ENCODE peak calls at places on chromosomes 1 and 21, in seven cellular contexts. F is K562, Z is esophagus muscularis mucosa, D is HCT116, U is stomach, H is H1, P is GM12878. O is an unnamed sample.

GRCh38 chr1:116365353-116365780 is 7.7 kb upstream of the ATP1A1 start:
- DNase-seq in F (no peak), Z (no peak), D (no peak), U (no peak), H (no peak), P (no peak), O (no peak)

GRCh38 chr1:12622506-12622905 is 4.5 kb upstream of the DHRS3 start:
- DNase-seq in F (no peak), Z (no peak), D (no peak), U (peak), H (no peak), P (no peak), O (no peak)

GRCh38 chr1:147204080-147204479 is 21.1 kb downstream of the FMO5 start:
- DNase-seq in F (no peak), Z (no peak), D (no peak), U (no peak), H (no peak), P (no peak), O (no peak)

GRCh38 chr1:47732489-47732888 is 264.7 kb downstream of the TRABD2B start:
- DNase-seq in F (no peak), Z (no peak), D (no peak), U (no peak), H (no peak), P (no peak), O (no peak)

GRCh38 chr1:52164604-52165003 is 22.7 kb downstream of the ZFYVE9 start:
- DNase-seq in F (no peak), Z (no peak), D (no peak), U (no peak), H (no peak), P (no peak), O (no peak)

GRCh38 chr1:145707183-145707867 is at the start of gene PDZK1:
- DNase-seq in F (no peak), Z (no peak), D (no peak), U (no peak), H (no peak), P (no peak), O (no peak)

GRCh38 chr1:246602194-246602593 is 35.9 kb downstream of the CNST start:
- DNase-seq in F (no peak), Z (no peak), D (no peak), U (no peak), H (no peak), P (no peak), O (no peak)

GRCh38 chr1:237146247-237146646 is 104.3 kb downstream of the RYR2 start:
- DNase-seq in F (no peak), Z (no peak), D (no peak), U (no peak), H (no peak), P (no peak), O (no peak)

GRCh38 chr1:185917646-185918045 is 183.5 kb downstream of the HMCN1 start:
- DNase-seq in F (no peak), Z (no peak), D (no peak), U (no peak), H (no peak), P (no peak), O (no peak)

GRCh38 chr1:157124855-157125254 is 13.3 kb downstream of the ETV3 start:
- DNase-seq in F (no peak), Z (no peak), D (no peak), U (no peak), H (no peak), P (no peak), O (no peak)

GRCh38 chr1:231611851-231612250 is 14.7 kb upstream of the DISC1 start:
- DNase-seq in F (no peak), Z (no peak), D (no peak), U (no peak), H (no peak), P (no peak), O (no peak)

GRCh38 chr21:42375141-42375905 is 9.0 kb upstream of the TFF1 start:
- DNase-seq in F (no peak), Z (no peak), D (no peak), U (peak), H (no peak), P (no peak), O (no peak)

GRCh38 chr1:12473596-12474329 is 144.2 kb downstream of the DHRS3 start:
- DNase-seq in F (no peak), Z (no peak), D (no peak), U (no peak), H (no peak), P (no peak), O (no peak)

GRCh38 chr1:187270256-187270655 is 441.5 kb downstream of the PLA2G4A start:
- DNase-seq in F (no peak), Z (no peak), D (no peak), U (no peak), H (no peak), P (no peak), O (no peak)

GRCh38 chr1:66275601-66276023 is 258.3 kb upstream of the SGIP1 start:
- DNase-seq in F (no peak), Z (no peak), D (no peak), U (no peak), H (no peak), P (no peak), O (no peak)

GRCh38 chr1:31792541-31792940 is 23.3 kb downstream of the SPOCD1 start:
- DNase-seq in F (no peak), Z (no peak), D (no peak), U (peak), H (no peak), P (no peak), O (no peak)

GRCh38 chr1:244439391-244440032 is 12.2 kb downstream of the ADSS2 start:
- DNase-seq in F (peak), Z (no peak), D (no peak), U (no peak), H (no peak), P (no peak), O (no peak)

GRCh38 chr1:205285391-205286101 is 36.0 kb downstream of the NUAK2 start:
- DNase-seq in F (no peak), Z (no peak), D (no peak), U (no peak), H (no peak), P (peak), O (no peak)

GRCh38 chr1:942411-942821 is 16.6 kb downstream of the NOC2L start:
- DNase-seq in F (peak), Z (no peak), D (no peak), U (no peak), H (no peak), P (no peak), O (no peak)

GRCh38 chr1:203520315-203520714 is 26.4 kb downstream of the OPTC start:
- DNase-seq in F (no peak), Z (no peak), D (no peak), U (no peak), H (no peak), P (no peak), O (no peak)

GRCh38 chr1:9816199-9816598 is 7.6 kb downstream of the CLSTN1 start:
- DNase-seq in F (no peak), Z (no peak), D (no peak), U (no peak), H (no peak), P (no peak), O (no peak)

GRCh38 chr1:152866321-152866720 is 6.5 kb downstream of the LCE7A start:
- DNase-seq in F (no peak), Z (peak), D (no peak), U (no peak), H (no peak), P (no peak), O (no peak)

GRCh38 chr1:62621907-62622306 is 24.6 kb downstream of the ANGPTL3 start:
- DNase-seq in F (peak), Z (no peak), D (peak), U (no peak), H (no peak), P (peak), O (no peak)

GRCh38 chr1:184656221-184656620 is 98.4 kb downstream of the EDEM3 start:
- DNase-seq in F (no peak), Z (peak), D (no peak), U (no peak), H (no peak), P (no peak), O (no peak)

GRCh38 chr21:44377201-44377921 is 23.9 kb downstream of the TRPM2 start:
- DNase-seq in F (peak), Z (no peak), D (no peak), U (no peak), H (no peak), P (no peak), O (no peak)

GRCh38 chr1:177274687-177275211 is 104.0 kb downstream of the BRINP2 start:
- DNase-seq in F (no peak), Z (peak), D (no peak), U (peak), H (no peak), P (no peak), O (no peak)

GRCh38 chr1:116910379-116911165 is 856 bp downstream of the PTGFRN start:
- DNase-seq in F (peak), Z (no peak), D (no peak), U (peak), H (peak), P (no peak), O (peak)

GRCh38 chr1:42240964-42241755 is 76.6 kb upstream of the GUCA2A start:
- DNase-seq in F (no peak), Z (no peak), D (no peak), U (no peak), H (no peak), P (no peak), O (no peak)

GRCh38 chr21:34336756-34337391 is 26.9 kb upstream of the KCNE2 start:
- DNase-seq in F (no peak), Z (no peak), D (no peak), U (peak), H (peak), P (no peak), O (no peak)

GRCh38 chr1:27968692-27969091 is 8.9 kb downstream of the XKR8 start:
- DNase-seq in F (no peak), Z (no peak), D (peak), U (no peak), H (no peak), P (no peak), O (no peak)

GRCh38 chr21:45971487-45972352 is 9.8 kb upstream of the COL6A1 start:
- DNase-seq in F (no peak), Z (no peak), D (no peak), U (no peak), H (no peak), P (no peak), O (no peak)

GRCh38 chr21:45972353-45972715 is 9.2 kb upstream of the COL6A1 start:
- DNase-seq in F (no peak), Z (no peak), D (no peak), U (no peak), H (peak), P (no peak), O (no peak)

GRCh38 chr21:45974073-45975016 is 7.2 kb upstream of the COL6A1 start:
- DNase-seq in F (peak), Z (no peak), D (peak), U (peak), H (peak), P (no peak), O (no peak)

GRCh38 chr21:45973475-45974072 is 8.0 kb upstream of the COL6A1 start:
- DNase-seq in F (peak), Z (no peak), D (peak), U (peak), H (peak), P (no peak), O (no peak)

GRCh38 chr21:45972716-45973474 is 8.7 kb upstream of the COL6A1 start:
- DNase-seq in F (no peak), Z (no peak), D (no peak), U (no peak), H (peak), P (no peak), O (no peak)
- TF ChIP-seq POLR2AphosphoS5 in F (no peak), Z (peak), D (no peak), U (peak), H (no peak), P (no peak), O (peak)

GRCh38 chr1:92623187-92623778 is 136.6 kb upstream of the GFI1 start:
- DNase-seq in F (peak), Z (no peak), D (peak), U (no peak), H (no peak), P (no peak), O (no peak)
- TF ChIP-seq CTCF in F (peak), Z (peak), D (peak), U (no peak), H (peak), P (no peak), O (no peak)

GRCh38 chr1:111884772-111885443 is 104.6 kb downstream of the KCND3 start:
- DNase-seq in F (no peak), Z (no peak), D (no peak), U (no peak), H (no peak), P (no peak), O (no peak)
- TF ChIP-seq POLR2AphosphoS5 in F (no peak), Z (no peak), D (no peak), U (no peak), H (no peak), P (no peak), O (no peak)

DNA sequence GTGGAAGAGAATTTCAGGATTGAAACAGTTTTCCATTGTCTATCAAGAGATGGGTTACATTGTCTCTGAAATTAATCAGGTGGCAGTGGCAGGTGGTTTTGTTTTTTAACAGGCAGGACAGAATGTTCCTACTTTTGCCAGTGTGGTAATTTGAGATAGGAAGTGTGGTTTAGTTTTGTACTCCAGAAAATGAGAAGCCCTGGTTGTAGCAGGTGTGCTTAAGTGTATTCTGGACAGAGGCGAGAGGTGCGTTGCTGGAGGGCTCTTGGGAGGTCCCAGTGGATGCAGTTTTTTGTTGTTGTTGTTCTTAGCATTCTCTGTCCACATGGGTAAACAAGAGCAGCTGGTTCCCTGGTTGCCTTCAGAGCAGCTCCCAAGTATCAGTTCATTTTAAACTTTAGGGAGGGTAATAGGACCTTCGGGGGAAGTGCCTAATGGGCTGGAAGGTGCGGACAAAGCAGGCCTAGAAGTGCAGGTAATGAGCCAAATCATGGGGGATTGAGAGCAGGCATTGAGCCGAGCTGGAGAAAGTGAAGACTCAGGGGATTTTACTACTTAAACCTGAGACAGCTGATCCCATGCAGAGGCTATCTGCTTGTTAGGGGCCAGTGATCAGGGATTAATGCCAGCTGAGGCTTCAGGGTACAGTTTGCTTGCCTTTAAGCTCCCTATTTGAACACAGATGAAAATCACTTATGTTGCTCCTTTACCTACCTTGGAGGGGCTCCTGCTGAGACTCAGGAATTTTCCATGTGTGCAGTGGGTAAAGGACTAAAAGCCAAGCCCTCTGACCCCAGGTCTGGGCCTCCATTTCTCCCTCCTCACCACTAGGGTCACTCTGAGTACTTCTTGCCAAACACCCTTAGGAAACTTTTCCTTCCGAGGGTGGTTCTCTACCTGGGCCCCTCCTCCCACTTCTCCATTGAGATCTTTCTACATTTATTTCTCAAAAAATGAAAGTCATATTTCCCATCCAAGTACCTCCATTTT is 6.1 kb downstream of the PFKFB2 start:
- DNase-seq in F (peak), Z (no peak), D (no peak), U (no peak), H (no peak), P (no peak), O (no peak)
- TF ChIP-seq CTCF in F (peak), Z (no peak), D (peak), U (no peak), H (peak), P (no peak), O (no peak)

GRCh38 chr1:120178799-120179419 is 2.6 kb upstream of the SEC22B start:
- DNase-seq in F (no peak), Z (no peak), D (no peak), U (no peak), H (no peak), P (no peak), O (no peak)

GRCh38 chr1:120179420-120180348 is 3.4 kb upstream of the SEC22B start:
- DNase-seq in F (no peak), Z (no peak), D (no peak), U (no peak), H (peak), P (no peak), O (no peak)

GRCh38 chr1:120176092-120176855 is at the start of gene SEC22B:
- DNase-seq in F (peak), Z (peak), D (peak), U (peak), H (peak), P (peak), O (peak)
- TF ChIP-seq POLR2AphosphoS5 in F (peak), Z (peak), D (peak), U (peak), H (peak), P (peak), O (peak)

DNA sequence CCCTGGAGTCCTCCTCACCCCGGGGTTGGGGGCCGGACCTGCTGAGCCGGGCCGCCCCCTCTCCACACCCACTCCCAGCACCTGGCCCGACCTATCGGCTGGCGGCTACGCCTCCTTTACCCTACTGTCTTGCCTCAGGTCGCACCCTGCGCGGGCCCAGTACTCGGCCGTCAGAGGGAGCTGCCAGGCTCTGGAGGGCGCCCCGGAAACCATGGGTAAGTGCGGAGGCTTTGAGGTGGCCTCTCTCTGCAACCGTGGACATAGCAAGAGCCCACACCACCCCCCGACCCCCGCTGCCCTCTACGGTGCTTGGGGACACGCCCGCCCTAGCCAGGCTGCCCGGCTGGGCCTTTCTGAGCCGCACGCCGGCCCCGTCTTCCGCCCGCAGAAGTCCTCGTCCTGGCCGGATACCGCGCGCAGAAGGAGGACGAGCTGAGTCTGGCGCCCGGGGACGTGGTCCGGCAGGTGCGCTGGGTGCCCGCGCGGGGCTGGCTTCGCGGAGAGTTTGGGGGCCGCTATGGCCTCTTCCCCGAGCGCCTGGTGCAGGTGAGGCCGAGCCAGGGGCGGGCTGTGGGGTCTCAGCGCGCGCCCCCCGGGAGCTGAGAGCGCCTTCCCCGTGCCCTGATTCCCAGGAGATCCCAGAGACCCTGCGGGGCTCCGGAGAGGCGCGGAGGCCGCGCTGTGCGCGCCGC is at the start of gene SH3D21:
- DNase-seq in F (peak), Z (no peak), D (no peak), U (peak), H (peak), P (no peak), O (no peak)
- TF ChIP-seq CTCF in F (no peak), Z (peak), D (no peak), U (no peak), H (no peak), P (peak), O (no peak)